ENCODE peak calls at places on chromosomes 5 and 9, in six cellular contexts. One of them, this sample, is unnamed. For H3K9me3, H3K4me1 and H3K27me3, the result is how much of the 10 kb centered on the place peaks cover.

GRCh38 chr5:41869739-41870620 is at the start of gene OXCT1:
- DNase-seq in pancreas: peak
- DNase-seq in upper lobe of left lung: peak
- DNase-seq in colonic mucosa: peak
- DNase-seq in CD4-positive, alpha-beta memory T cell: peak
- DNase-seq in sigmoid colon: peak
- DNase-seq in this sample: peak

GRCh38 chr9:3457171-3457570 is 68.6 kb downstream of the RFX3 start:
- DNase-seq in pancreas: no peak
- DNase-seq in upper lobe of left lung: no peak
- DNase-seq in colonic mucosa: no peak
- DNase-seq in CD4-positive, alpha-beta memory T cell: no peak
- DNase-seq in sigmoid colon: no peak
- DNase-seq in this sample: no peak

GRCh38 chr9:34986541-34987047 is 3.0 kb upstream of the DNAJB5 start:
- DNase-seq in pancreas: no peak
- DNase-seq in upper lobe of left lung: no peak
- DNase-seq in colonic mucosa: no peak
- DNase-seq in CD4-positive, alpha-beta memory T cell: peak
- DNase-seq in sigmoid colon: no peak
- DNase-seq in this sample: no peak

GRCh38 chr5:17046320-17046719 is 110.2 kb upstream of the MYO10 start:
- DNase-seq in pancreas: no peak
- DNase-seq in upper lobe of left lung: no peak
- DNase-seq in colonic mucosa: no peak
- DNase-seq in CD4-positive, alpha-beta memory T cell: no peak
- DNase-seq in sigmoid colon: no peak
- DNase-seq in this sample: no peak

GRCh38 chr9:112503170-112503569 is 16.5 kb downstream of the KIAA1958 start:
- DNase-seq in pancreas: no peak
- DNase-seq in upper lobe of left lung: peak
- DNase-seq in colonic mucosa: no peak
- DNase-seq in CD4-positive, alpha-beta memory T cell: no peak
- DNase-seq in sigmoid colon: no peak
- DNase-seq in this sample: no peak

GRCh38 chr9:100600511-100601079 is 22.7 kb downstream of the CAVIN4 start:
- DNase-seq in pancreas: peak
- DNase-seq in upper lobe of left lung: no peak
- DNase-seq in colonic mucosa: no peak
- DNase-seq in CD4-positive, alpha-beta memory T cell: no peak
- DNase-seq in sigmoid colon: no peak
- DNase-seq in this sample: peak

GRCh38 chr5:57219386-57219785 is 45.5 kb downstream of the GPBP1 start:
- DNase-seq in pancreas: no peak
- DNase-seq in upper lobe of left lung: no peak
- DNase-seq in colonic mucosa: no peak
- DNase-seq in CD4-positive, alpha-beta memory T cell: no peak
- DNase-seq in sigmoid colon: no peak
- DNase-seq in this sample: no peak

GRCh38 chr9:95736891-95737522 is 138.5 kb upstream of the ERCC6L2 start:
- DNase-seq in pancreas: no peak
- DNase-seq in upper lobe of left lung: no peak
- DNase-seq in colonic mucosa: no peak
- DNase-seq in CD4-positive, alpha-beta memory T cell: no peak
- DNase-seq in sigmoid colon: no peak
- DNase-seq in this sample: no peak

GRCh38 chr9:76394896-76395244 is 644 bp upstream of the RFK start:
- DNase-seq in pancreas: peak
- DNase-seq in upper lobe of left lung: peak
- DNase-seq in colonic mucosa: peak
- DNase-seq in CD4-positive, alpha-beta memory T cell: no peak
- DNase-seq in sigmoid colon: peak
- DNase-seq in this sample: peak

GRCh38 chr9:111099199-111100005 is 61.1 kb upstream of the LPAR1 start:
- DNase-seq in pancreas: no peak
- DNase-seq in upper lobe of left lung: no peak
- DNase-seq in colonic mucosa: no peak
- DNase-seq in CD4-positive, alpha-beta memory T cell: no peak
- DNase-seq in sigmoid colon: no peak
- DNase-seq in this sample: peak

GRCh38 chr5:124090115-124090514 is 578.1 kb downstream of the CSNK1G3 start:
- DNase-seq in pancreas: no peak
- DNase-seq in upper lobe of left lung: no peak
- DNase-seq in colonic mucosa: no peak
- DNase-seq in CD4-positive, alpha-beta memory T cell: no peak
- DNase-seq in sigmoid colon: no peak
- DNase-seq in this sample: no peak

GRCh38 chr5:96657068-96657467 is 5.1 kb upstream of the CAST start:
- DNase-seq in pancreas: no peak
- DNase-seq in upper lobe of left lung: peak
- DNase-seq in colonic mucosa: peak
- DNase-seq in CD4-positive, alpha-beta memory T cell: peak
- DNase-seq in sigmoid colon: no peak
- DNase-seq in this sample: no peak

GRCh38 chr5:159156839-159157238 is 52.5 kb downstream of the RNF145 start:
- DNase-seq in pancreas: no peak
- DNase-seq in upper lobe of left lung: no peak
- DNase-seq in colonic mucosa: peak
- DNase-seq in CD4-positive, alpha-beta memory T cell: peak
- DNase-seq in sigmoid colon: no peak
- DNase-seq in this sample: peak

GRCh38 chr9:97788763-97789663 is 64.0 kb upstream of the FOXE1 start:
- DNase-seq in pancreas: no peak
- DNase-seq in upper lobe of left lung: no peak
- DNase-seq in colonic mucosa: no peak
- DNase-seq in CD4-positive, alpha-beta memory T cell: no peak
- DNase-seq in sigmoid colon: no peak
- DNase-seq in this sample: no peak

GRCh38 chr5:171858303-171858702 is 72.7 kb downstream of the SMIM23 start:
- DNase-seq in pancreas: no peak
- DNase-seq in upper lobe of left lung: no peak
- DNase-seq in colonic mucosa: no peak
- DNase-seq in CD4-positive, alpha-beta memory T cell: no peak
- DNase-seq in sigmoid colon: no peak
- DNase-seq in this sample: no peak
- H3K9me3 ChIP-seq in pancreas: under half
- H3K9me3 ChIP-seq in upper lobe of left lung: under half
- H3K9me3 ChIP-seq in colonic mucosa: under half
- H3K9me3 ChIP-seq in CD4-positive, alpha-beta memory T cell: under half
- H3K9me3 ChIP-seq in sigmoid colon: under half
- H3K9me3 ChIP-seq in this sample: under half

DNA sequence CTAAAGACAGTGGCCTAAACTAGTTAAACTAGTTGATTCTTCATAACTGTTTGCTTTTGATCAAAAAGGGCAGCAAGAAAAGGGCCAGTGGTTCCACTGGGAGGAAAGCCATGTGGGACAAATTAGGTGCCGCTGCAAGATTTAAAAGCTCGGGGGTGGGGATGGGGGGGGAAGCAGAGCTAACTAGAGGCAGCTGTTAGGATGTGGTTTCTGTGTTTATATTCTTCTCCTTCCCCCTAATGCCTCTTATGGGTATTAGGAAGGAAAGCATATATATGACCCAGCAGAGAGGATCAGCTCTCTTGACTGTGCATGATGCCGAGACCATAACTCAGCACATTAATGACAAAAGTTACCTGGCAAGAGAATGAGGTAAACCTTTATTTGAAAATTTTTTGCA is 65.7 kb downstream of the EFNA5 start:
- DNase-seq in pancreas: no peak
- DNase-seq in upper lobe of left lung: no peak
- DNase-seq in colonic mucosa: no peak
- DNase-seq in CD4-positive, alpha-beta memory T cell: no peak
- DNase-seq in sigmoid colon: no peak
- DNase-seq in this sample: no peak
- H3K4me1 ChIP-seq in pancreas: under half
- H3K4me1 ChIP-seq in upper lobe of left lung: under half
- H3K4me1 ChIP-seq in colonic mucosa: under half
- H3K4me1 ChIP-seq in CD4-positive, alpha-beta memory T cell: under half
- H3K4me1 ChIP-seq in sigmoid colon: under half
- H3K4me1 ChIP-seq in this sample: under half

DNA sequence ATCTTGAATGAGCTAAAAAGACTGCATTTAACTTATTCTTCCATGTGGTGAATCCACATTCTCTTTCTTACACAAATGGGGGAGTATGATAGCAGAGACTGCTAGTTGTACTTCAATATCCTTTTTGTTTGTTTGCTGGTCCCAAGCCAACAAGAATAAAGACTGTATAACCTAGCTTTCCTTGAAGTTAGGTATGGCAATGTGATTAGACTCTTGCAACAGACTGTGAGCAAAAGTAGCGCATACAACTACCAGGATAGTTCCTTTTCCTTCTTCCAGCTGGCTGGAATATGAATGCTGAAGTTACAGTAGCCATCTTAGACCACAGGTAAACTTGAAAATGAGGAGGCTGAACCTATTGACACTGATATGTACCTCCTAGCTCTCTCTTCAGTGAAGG is 17.9 kb upstream of the KIF2A start:
- DNase-seq in pancreas: no peak
- DNase-seq in upper lobe of left lung: no peak
- DNase-seq in colonic mucosa: no peak
- DNase-seq in CD4-positive, alpha-beta memory T cell: no peak
- DNase-seq in sigmoid colon: no peak
- DNase-seq in this sample: no peak
- H3K27me3 ChIP-seq in pancreas: under half
- H3K27me3 ChIP-seq in upper lobe of left lung: under half
- H3K27me3 ChIP-seq in colonic mucosa: under half
- H3K27me3 ChIP-seq in CD4-positive, alpha-beta memory T cell: under half
- H3K27me3 ChIP-seq in sigmoid colon: under half
- H3K27me3 ChIP-seq in this sample: under half

DNA sequence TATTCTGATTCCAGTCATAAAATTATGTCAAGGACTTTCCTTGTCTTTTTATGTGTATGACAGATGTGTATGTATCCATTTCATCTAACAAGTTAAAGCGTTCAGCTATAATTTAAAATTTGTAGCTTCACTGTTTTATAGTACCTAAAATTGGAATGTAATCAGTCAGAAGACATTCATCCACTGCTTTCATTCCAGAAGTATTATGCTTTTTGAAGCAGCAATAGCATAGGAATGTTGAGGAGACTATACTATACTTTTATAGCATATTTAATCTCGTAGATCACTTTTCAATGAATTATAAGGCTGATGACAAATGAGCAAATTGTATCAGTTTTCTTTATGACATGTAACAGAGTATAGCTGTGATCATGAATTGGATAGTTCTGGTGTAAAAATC is 6.9 kb downstream of the PCDHGA12 start:
- DNase-seq in pancreas: no peak
- DNase-seq in upper lobe of left lung: no peak
- DNase-seq in colonic mucosa: no peak
- DNase-seq in CD4-positive, alpha-beta memory T cell: no peak
- DNase-seq in sigmoid colon: no peak
- DNase-seq in this sample: no peak
- H3K9me3 ChIP-seq in pancreas: under half
- H3K9me3 ChIP-seq in upper lobe of left lung: under half
- H3K9me3 ChIP-seq in colonic mucosa: under half
- H3K9me3 ChIP-seq in CD4-positive, alpha-beta memory T cell: under half
- H3K9me3 ChIP-seq in sigmoid colon: under half
- H3K9me3 ChIP-seq in this sample: under half

GRCh38 chr9:136326777-136327312 is 494 bp upstream of the GPSM1 start:
- DNase-seq in pancreas: no peak
- DNase-seq in upper lobe of left lung: no peak
- DNase-seq in colonic mucosa: no peak
- DNase-seq in CD4-positive, alpha-beta memory T cell: no peak
- DNase-seq in sigmoid colon: no peak
- DNase-seq in this sample: no peak
- H3K4me1 ChIP-seq in pancreas: under half
- H3K4me1 ChIP-seq in upper lobe of left lung: under half
- H3K4me1 ChIP-seq in colonic mucosa: under half
- H3K4me1 ChIP-seq in CD4-positive, alpha-beta memory T cell: under half
- H3K4me1 ChIP-seq in sigmoid colon: under half
- H3K4me1 ChIP-seq in this sample: under half

GRCh38 chr9:126701820-126702500 is 88.2 kb downstream of the LMX1B start:
- DNase-seq in pancreas: no peak
- DNase-seq in upper lobe of left lung: peak
- DNase-seq in colonic mucosa: no peak
- DNase-seq in CD4-positive, alpha-beta memory T cell: no peak
- DNase-seq in sigmoid colon: peak
- DNase-seq in this sample: no peak

GRCh38 chr9:126698756-126699155 is 85.0 kb downstream of the LMX1B start:
- DNase-seq in pancreas: no peak
- DNase-seq in upper lobe of left lung: peak
- DNase-seq in colonic mucosa: no peak
- DNase-seq in CD4-positive, alpha-beta memory T cell: no peak
- DNase-seq in sigmoid colon: peak
- DNase-seq in this sample: peak

GRCh38 chr9:126700903-126701819 is 87.4 kb downstream of the LMX1B start:
- DNase-seq in pancreas: no peak
- DNase-seq in upper lobe of left lung: peak
- DNase-seq in colonic mucosa: no peak
- DNase-seq in CD4-positive, alpha-beta memory T cell: no peak
- DNase-seq in sigmoid colon: peak
- DNase-seq in this sample: no peak

GRCh38 chr9:126699401-126699851 is 85.7 kb downstream of the LMX1B start:
- DNase-seq in pancreas: no peak
- DNase-seq in upper lobe of left lung: peak
- DNase-seq in colonic mucosa: no peak
- DNase-seq in CD4-positive, alpha-beta memory T cell: no peak
- DNase-seq in sigmoid colon: peak
- DNase-seq in this sample: no peak

GRCh38 chr9:126700296-126700695 is 86.6 kb downstream of the LMX1B start:
- DNase-seq in pancreas: no peak
- DNase-seq in upper lobe of left lung: no peak
- DNase-seq in colonic mucosa: no peak
- DNase-seq in CD4-positive, alpha-beta memory T cell: no peak
- DNase-seq in sigmoid colon: peak
- DNase-seq in this sample: no peak
- H3K27me3 ChIP-seq in pancreas: under half
- H3K27me3 ChIP-seq in upper lobe of left lung: under half
- H3K27me3 ChIP-seq in colonic mucosa: under half
- H3K27me3 ChIP-seq in CD4-positive, alpha-beta memory T cell: under half
- H3K27me3 ChIP-seq in sigmoid colon: half or more
- H3K27me3 ChIP-seq in this sample: under half

GRCh38 chr5:141258464-141258863 is 13.3 kb downstream of the PCDHB15 start:
- DNase-seq in pancreas: no peak
- DNase-seq in upper lobe of left lung: no peak
- DNase-seq in colonic mucosa: no peak
- DNase-seq in CD4-positive, alpha-beta memory T cell: no peak
- DNase-seq in sigmoid colon: no peak
- DNase-seq in this sample: no peak
- H3K9me3 ChIP-seq in pancreas: under half
- H3K9me3 ChIP-seq in upper lobe of left lung: half or more
- H3K9me3 ChIP-seq in colonic mucosa: under half
- H3K9me3 ChIP-seq in CD4-positive, alpha-beta memory T cell: under half
- H3K9me3 ChIP-seq in sigmoid colon: half or more
- H3K9me3 ChIP-seq in this sample: under half